ENCODE peak calls at places on chromosomes 6 and 20, in five cellular contexts. One of them, this sample, is unnamed.

GRCh38 chr6:41088451-41088850 is 15.7 kb downstream of the NFYA start:
- DNase-seq in left ventricle myocardium inferior: no peak
- DNase-seq in tibial nerve: no peak
- DNase-seq in NCI-H2081: no peak
- DNase-seq in activated T-helper 1 cell treated with Interleukin-2 at 50 U/mL for 16 hours: no peak
- DNase-seq in this sample: no peak

GRCh38 chr20:50400705-50401045 is 109.5 kb upstream of the PTPN1 start:
- DNase-seq in activated T-helper 1 cell treated with Interleukin-2 at 50 U/mL for 16 hours: no peak
- DNase-seq in left ventricle myocardium inferior: no peak
- DNase-seq in tibial nerve: no peak
- DNase-seq in NCI-H2081: no peak
- DNase-seq in this sample: no peak

GRCh38 chr20:35315199-35316020 is 23.2 kb upstream of the FAM83C start:
- DNase-seq in NCI-H2081: no peak
- DNase-seq in left ventricle myocardium inferior: no peak
- DNase-seq in activated T-helper 1 cell treated with Interleukin-2 at 50 U/mL for 16 hours: no peak
- DNase-seq in tibial nerve: no peak
- DNase-seq in this sample: no peak

GRCh38 chr6:35664945-35665344 is 23.8 kb downstream of the FKBP5 start:
- DNase-seq in tibial nerve: no peak
- DNase-seq in NCI-H2081: no peak
- DNase-seq in activated T-helper 1 cell treated with Interleukin-2 at 50 U/mL for 16 hours: no peak
- DNase-seq in left ventricle myocardium inferior: no peak
- DNase-seq in this sample: no peak

GRCh38 chr6:56549014-56549413 is 93.7 kb downstream of the DST start:
- DNase-seq in activated T-helper 1 cell treated with Interleukin-2 at 50 U/mL for 16 hours: no peak
- DNase-seq in tibial nerve: no peak
- DNase-seq in left ventricle myocardium inferior: no peak
- DNase-seq in NCI-H2081: no peak
- DNase-seq in this sample: no peak

GRCh38 chr6:116667620-116668019 is 946 bp downstream of the ZUP1 start:
- DNase-seq in tibial nerve: no peak
- DNase-seq in activated T-helper 1 cell treated with Interleukin-2 at 50 U/mL for 16 hours: no peak
- DNase-seq in left ventricle myocardium inferior: no peak
- DNase-seq in NCI-H2081: no peak
- DNase-seq in this sample: no peak

GRCh38 chr6:138719011-138719635 is 54.4 kb upstream of the CCDC28A start:
- DNase-seq in left ventricle myocardium inferior: no peak
- DNase-seq in tibial nerve: peak
- DNase-seq in NCI-H2081: no peak
- DNase-seq in activated T-helper 1 cell treated with Interleukin-2 at 50 U/mL for 16 hours: no peak
- DNase-seq in this sample: no peak

GRCh38 chr6:42764883-42765653 is 16.8 kb upstream of the BICRAL start:
- DNase-seq in left ventricle myocardium inferior: no peak
- DNase-seq in activated T-helper 1 cell treated with Interleukin-2 at 50 U/mL for 16 hours: no peak
- DNase-seq in tibial nerve: no peak
- DNase-seq in NCI-H2081: no peak
- DNase-seq in this sample: no peak

GRCh38 chr6:149581349-149581748 is 15.2 kb downstream of the GINM1 start:
- DNase-seq in left ventricle myocardium inferior: no peak
- DNase-seq in NCI-H2081: no peak
- DNase-seq in activated T-helper 1 cell treated with Interleukin-2 at 50 U/mL for 16 hours: no peak
- DNase-seq in tibial nerve: no peak
- DNase-seq in this sample: no peak

GRCh38 chr6:26329763-26330511 is 35.1 kb upstream of the BTN3A2 start:
- DNase-seq in NCI-H2081: peak
- DNase-seq in activated T-helper 1 cell treated with Interleukin-2 at 50 U/mL for 16 hours: no peak
- DNase-seq in tibial nerve: no peak
- DNase-seq in left ventricle myocardium inferior: no peak
- DNase-seq in this sample: no peak

GRCh38 chr20:13325033-13325432 is 104.0 kb downstream of the ISM1 start:
- DNase-seq in NCI-H2081: peak
- DNase-seq in left ventricle myocardium inferior: no peak
- DNase-seq in tibial nerve: no peak
- DNase-seq in activated T-helper 1 cell treated with Interleukin-2 at 50 U/mL for 16 hours: no peak
- DNase-seq in this sample: no peak

GRCh38 chr6:156689656-156690055 is 87.5 kb upstream of the ARID1B start:
- DNase-seq in tibial nerve: no peak
- DNase-seq in NCI-H2081: no peak
- DNase-seq in activated T-helper 1 cell treated with Interleukin-2 at 50 U/mL for 16 hours: no peak
- DNase-seq in left ventricle myocardium inferior: no peak
- DNase-seq in this sample: no peak

GRCh38 chr20:10955166-10955565 is 281.4 kb upstream of the JAG1 start:
- DNase-seq in activated T-helper 1 cell treated with Interleukin-2 at 50 U/mL for 16 hours: no peak
- DNase-seq in NCI-H2081: no peak
- DNase-seq in tibial nerve: no peak
- DNase-seq in left ventricle myocardium inferior: no peak
- DNase-seq in this sample: no peak